ENCODE peak calls at places on chromosomes 13 and 19, in six cellular contexts. P, H, W, I, N and C are unnamed samples.

GRCh38 chr19:48819366-48819816 is 8.6 kb upstream of the BCAT2 start:
- DNase-seq in P (no peak), N (peak; percentile 69), H (no peak), W (peak; percentile 86), I (peak; percentile 79), C (peak; percentile 98)

GRCh38 chr19:42850981-42851717 is 28.4 kb downstream of the PSG1 start:
- DNase-seq in N (peak; percentile 87), W (no peak), I (peak; percentile 8), H (no peak), P (peak; percentile 95), C (peak; percentile 90)

GRCh38 chr13:112833551-112834257 is 135.3 kb upstream of the MCF2L start:
- DNase-seq in W (no peak), P (no peak), I (no peak), N (no peak), H (no peak), C (no peak)

GRCh38 chr13:59356607-59357006 is 807.1 kb downstream of the DIAPH3 start:
- DNase-seq in N (peak; percentile 35), W (peak; percentile 37), I (peak; percentile 93), P (peak; percentile 72), H (no peak), C (no peak)

GRCh38 chr13:91904597-91904996 is 506.2 kb downstream of the GPC5 start:
- DNase-seq in I (no peak), H (no peak), W (no peak), P (no peak), N (peak; percentile 7), C (no peak)

GRCh38 chr13:51644649-51645048 is 60.4 kb downstream of the WDFY2 start:
- DNase-seq in N (peak; percentile 68), H (no peak), P (peak; percentile 48), I (no peak), W (no peak), C (no peak)

GRCh38 chr13:51905787-51906186 is 44.0 kb downstream of the CCDC70 start:
- DNase-seq in I (no peak), W (no peak), P (no peak), H (no peak), N (no peak), C (no peak)

GRCh38 chr13:40644838-40645620 is 21.4 kb downstream of the FOXO1 start:
- DNase-seq in I (no peak), W (no peak), P (peak; percentile 29), H (no peak), N (no peak), C (no peak)

GRCh38 chr19:42628411-42629135 is 33.8 kb upstream of the CEACAM8 start:
- DNase-seq in N (no peak), W (no peak), P (no peak), H (no peak), I (no peak), C (no peak)

DNA sequence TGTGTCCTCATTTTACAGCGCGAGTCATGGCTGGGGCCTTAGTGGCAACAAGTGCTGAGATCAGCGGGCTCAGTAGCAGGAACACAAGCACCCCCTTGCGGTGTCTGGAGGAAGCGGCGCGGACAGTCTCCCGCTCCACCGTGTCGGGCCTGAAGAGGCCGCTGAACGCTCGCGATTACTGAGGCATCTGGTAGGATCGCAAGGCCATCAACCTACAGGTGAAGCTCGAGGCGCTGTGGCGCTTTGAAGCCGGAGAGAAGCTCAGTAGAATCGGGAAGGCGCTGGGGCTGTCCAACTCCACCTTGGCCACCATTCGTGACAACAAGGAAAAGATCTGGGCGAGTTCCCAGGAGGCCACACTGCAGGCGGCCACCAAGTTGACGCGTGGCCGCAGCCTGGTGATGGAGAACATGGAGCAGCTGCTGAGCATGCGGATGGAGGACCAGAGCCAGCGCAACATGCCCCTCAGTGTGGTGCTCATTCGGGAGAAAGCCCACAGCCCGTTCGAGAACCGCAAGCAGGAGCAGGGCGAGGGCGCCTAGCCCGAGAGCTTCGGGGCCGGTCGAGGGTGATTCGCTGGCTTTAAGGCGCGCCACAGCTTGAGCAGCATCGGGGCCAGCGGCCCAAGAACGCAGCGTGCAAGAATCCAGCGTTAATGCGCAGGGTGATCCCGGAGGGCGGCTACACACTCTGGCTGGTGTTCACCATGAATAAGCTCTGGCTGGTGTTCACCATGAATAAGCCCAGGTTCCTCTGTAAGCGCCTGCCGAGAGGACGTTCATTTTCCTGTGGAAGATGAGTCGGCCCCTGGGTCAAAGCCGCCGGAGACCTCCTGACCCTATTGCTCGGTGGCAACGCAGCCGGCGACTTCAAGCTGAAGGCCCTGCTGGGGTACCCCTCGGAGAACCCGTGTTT is 8.3 kb upstream of the MZF1 start:
- DNase-seq in P (peak; percentile 85), H (peak; percentile 89), I (peak; percentile 88), N (peak; percentile 84), W (peak; percentile 89), C (peak; percentile 63)
- TF ChIP-seq CTCF in P (peak; percentile 96), H (peak; percentile 82), I (peak; percentile 97), N (peak; percentile 99), W (peak; percentile 89), C (peak; percentile 97)

DNA sequence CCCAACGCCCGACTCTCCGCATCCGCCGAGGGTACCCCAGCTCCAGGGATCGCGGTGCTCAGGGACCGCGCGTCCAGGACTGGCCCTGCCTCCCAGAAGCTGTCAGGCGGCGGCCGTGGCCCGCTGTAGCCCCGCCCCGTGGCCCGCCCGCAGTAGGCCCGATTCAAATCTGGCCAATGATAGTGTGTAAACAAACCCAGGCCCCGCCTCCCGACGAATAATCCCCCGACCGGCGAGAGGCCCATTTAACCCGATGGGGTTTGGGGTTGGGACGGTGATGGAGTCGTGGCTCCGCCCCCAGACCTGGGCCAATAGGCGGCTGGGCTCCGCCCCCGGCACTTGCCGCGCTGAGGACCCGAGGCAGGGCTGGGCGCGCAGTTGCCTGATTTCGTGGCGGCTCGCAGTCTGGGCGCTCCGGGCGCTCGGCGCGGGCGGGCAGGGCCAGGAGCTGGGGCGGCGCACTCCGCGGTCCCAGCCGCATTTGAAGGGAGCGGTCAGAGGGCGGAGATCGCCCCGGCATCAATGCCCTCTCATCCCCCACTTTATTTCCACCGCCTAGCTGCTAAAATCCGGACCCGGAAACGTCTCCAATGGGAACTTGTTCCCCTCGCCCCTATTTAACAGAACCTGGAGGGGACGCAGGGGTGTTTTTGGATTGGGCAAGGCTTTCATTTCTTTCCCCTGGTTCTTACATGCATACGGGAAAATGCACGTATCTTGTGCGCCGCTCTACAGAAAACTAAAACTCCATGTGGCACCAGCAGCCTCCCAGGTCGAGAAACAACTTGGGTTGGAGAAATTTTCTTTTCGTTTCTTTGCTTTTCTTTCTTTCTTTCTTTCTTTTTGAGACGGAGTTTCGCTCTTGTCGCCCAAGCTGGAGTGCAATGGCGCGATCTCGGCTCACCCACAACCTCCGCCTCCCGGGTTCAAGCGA is 8.4 kb upstream of the BICRA start:
- DNase-seq in W (peak; percentile 100), H (peak; percentile 99), N (peak; percentile 99), P (peak; percentile 99), I (peak; percentile 100), C (peak; percentile 96)
- TF ChIP-seq CTCF in W (no peak), H (no peak), N (no peak), P (no peak), I (peak; percentile 13), C (no peak)

GRCh38 chr19:53311897-53312296 is 21.7 kb upstream of the ZNF845 start:
- DNase-seq in H (no peak), I (no peak), P (no peak), W (no peak), N (no peak), C (no peak)

GRCh38 chr19:53311044-53311443 is 22.5 kb upstream of the ZNF845 start:
- DNase-seq in W (no peak), H (no peak), N (no peak), I (no peak), P (no peak), C (no peak)

GRCh38 chr19:53308339-53308811 is 25.2 kb upstream of the ZNF845 start:
- DNase-seq in H (peak; percentile 56), W (no peak), I (no peak), N (no peak), P (no peak), C (no peak)
- TF ChIP-seq CTCF in H (no peak), W (no peak), I (peak; percentile 58), N (peak; percentile 26), P (no peak), C (peak; percentile 16)

GRCh38 chr13:22002893-22003292 is 332.0 kb downstream of the FGF9 start:
- DNase-seq in N (no peak), W (no peak), H (no peak), I (no peak), P (no peak), C (no peak)
- TF ChIP-seq CTCF in N (no peak), W (no peak), H (no peak), I (no peak), P (no peak), C (no peak)

DNA sequence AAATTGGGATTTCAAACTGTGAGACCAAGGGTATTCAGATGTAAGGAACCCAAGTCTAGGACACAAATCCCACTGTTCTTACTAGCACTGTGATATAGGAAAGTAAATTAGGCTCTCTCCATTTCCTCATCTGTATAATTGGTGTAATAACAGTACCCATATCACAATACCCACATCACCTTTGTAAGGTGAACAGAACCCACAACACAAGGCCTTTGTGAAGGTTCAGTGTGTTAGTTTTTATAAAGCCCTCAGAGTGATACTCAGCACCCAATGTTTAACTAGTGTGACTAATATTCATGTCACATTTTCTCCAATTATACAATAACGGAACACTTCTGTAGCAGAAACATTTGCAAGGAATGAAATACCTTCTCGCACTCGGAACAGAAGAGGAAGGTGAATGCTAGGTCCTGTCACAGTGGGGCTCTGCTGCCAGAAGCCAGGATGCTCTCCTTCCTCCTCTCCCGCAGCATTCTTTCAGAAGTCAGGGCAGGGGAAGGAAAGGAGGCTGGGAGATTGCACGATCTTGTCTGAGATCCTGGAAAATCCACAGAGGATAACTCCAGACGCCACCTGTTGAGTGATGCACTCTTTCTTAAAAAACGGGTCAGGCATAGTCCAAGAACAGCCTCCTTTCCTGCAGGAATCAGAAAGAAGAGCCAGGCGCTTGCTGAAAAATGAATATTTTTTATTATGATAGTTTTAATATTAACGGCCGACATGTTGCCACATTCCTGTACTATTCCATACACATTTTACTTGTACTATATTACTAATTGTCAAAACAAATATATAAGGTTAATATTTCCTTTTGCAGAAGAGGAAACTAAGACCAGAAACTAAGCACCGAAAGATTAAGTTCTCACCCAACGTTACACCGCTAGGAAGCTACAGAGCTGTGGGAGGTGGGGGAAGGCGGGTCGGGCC is 762 bp downstream of the ZNF45 start:
- DNase-seq in W (no peak), I (no peak), P (no peak), N (no peak), H (peak; percentile 11), C (no peak)
- TF ChIP-seq CTCF in W (no peak), I (no peak), P (peak; percentile 32), N (no peak), H (no peak), C (peak; percentile 27)